ENCODE peak calls at places on chromosomes 3 and 15, in eight cellular contexts. G is tibial nerve; M is nucleus accumbens; A is iPS-NIHi11; T is posterior cingulate gyrus; N is AG04450; D is T follicular helper cell; I is central memory CD4-positive, alpha-beta T cell. Q is an unnamed sample.

GRCh38 chr15:47688573-47689086 is 28.7 kb upstream of the SEMA6D start:
- DNase-seq in A (no peak), M (no peak), T (no peak), I (no peak), N (peak; percentile 21), D (no peak), G (no peak), Q (no peak)

GRCh38 chr3:52314495-52314894 is 1.6 kb upstream of the DNAH1 start:
- DNase-seq in M (no peak), N (no peak), G (no peak), T (no peak), A (no peak), I (no peak), D (no peak), Q (peak; percentile 72)

GRCh38 chr3:52532517-52532837 is 1.2 kb downstream of the NT5DC2 start:
- DNase-seq in A (no peak), M (no peak), N (no peak), I (peak; percentile 12), G (no peak), D (no peak), T (peak; percentile 60), Q (peak; percentile 57)

GRCh38 chr3:18885612-18886011 is 262.7 kb upstream of the KCNH8 start:
- DNase-seq in T (peak; percentile 55), M (no peak), A (no peak), G (no peak), N (no peak), I (no peak), D (no peak), Q (no peak)

GRCh38 chr15:66472176-66472999 is 25.2 kb downstream of the SNAPC5 start:
- DNase-seq in I (peak; percentile 72), D (peak; percentile 18), A (no peak), N (no peak), G (no peak), M (no peak), T (no peak), Q (no peak)

GRCh38 chr3:48410205-48411040 is 19.5 kb downstream of the PLXNB1 start:
- DNase-seq in G (no peak), A (no peak), M (no peak), D (no peak), N (no peak), I (no peak), T (peak; percentile 37), Q (peak; percentile 32)

GRCh38 chr3:98733778-98734281 is 29.3 kb upstream of the ST3GAL6 start:
- DNase-seq in T (no peak), I (no peak), M (no peak), A (no peak), G (peak; percentile 7), D (no peak), N (no peak), Q (no peak)

GRCh38 chr3:63864008-63864871 is 573 bp downstream of the ATXN7 start:
- DNase-seq in M (peak; percentile 33), D (peak; percentile 20), N (no peak), A (peak; percentile 80), I (peak; percentile 33), T (peak; percentile 69), G (peak; percentile 58), Q (no peak)

GRCh38 chr3:10873415-10873814 is 57.4 kb downstream of the SLC6A11 start:
- DNase-seq in N (no peak), A (no peak), G (no peak), M (no peak), T (no peak), D (no peak), I (no peak), Q (no peak)

GRCh38 chr15:63122002-63122893 is 587 bp downstream of the LACTB start:
- DNase-seq in M (peak; percentile 42), I (peak; percentile 66), D (peak; percentile 33), A (peak; percentile 97), T (peak; percentile 92), G (peak; percentile 67), N (no peak), Q (peak; percentile 98)

GRCh38 chr3:195020921-195021320 is 250.0 kb downstream of the XXYLT1 start:
- DNase-seq in D (no peak), M (no peak), N (no peak), T (no peak), G (no peak), I (no peak), A (no peak), Q (no peak)

GRCh38 chr3:171775943-171776342 is 34.3 kb downstream of the PLD1 start:
- DNase-seq in G (no peak), M (no peak), N (no peak), T (no peak), I (no peak), D (no peak), A (no peak), Q (no peak)

GRCh38 chr3:61719278-61719977 is 158.1 kb downstream of the PTPRG start:
- DNase-seq in I (no peak), D (no peak), M (no peak), G (no peak), T (no peak), A (no peak), N (no peak), Q (no peak)

GRCh38 chr3:171168086-171168485 is 141.6 kb upstream of the SLC2A2 start:
- DNase-seq in T (no peak), D (no peak), M (no peak), I (no peak), A (peak; percentile 58), N (no peak), G (no peak), Q (no peak)

GRCh38 chr15:27097506-27097905 is 126.5 kb downstream of the GABRG3 start:
- DNase-seq in T (no peak), M (no peak), I (no peak), A (peak; percentile 32), G (no peak), D (no peak), N (no peak), Q (no peak)

GRCh38 chr3:108820586-108820985 is 2.0 kb upstream of the TRAT1 start:
- DNase-seq in I (no peak), D (no peak), N (no peak), A (no peak), G (no peak), M (no peak), T (no peak), Q (no peak)

GRCh38 chr3:110568246-110568645 is 503.4 kb upstream of the NECTIN3 start:
- DNase-seq in I (no peak), D (no peak), T (no peak), A (no peak), M (no peak), N (peak; percentile 49), G (no peak), Q (no peak)

GRCh38 chr3:42752961-42753360 is 20.1 kb downstream of the CCDC13 start:
- DNase-seq in G (no peak), I (no peak), A (no peak), T (no peak), N (no peak), M (no peak), D (no peak), Q (no peak)

GRCh38 chr3:164620423-164620822 is 457.9 kb downstream of the SI start:
- DNase-seq in A (no peak), G (no peak), T (no peak), N (no peak), M (no peak), D (no peak), I (no peak), Q (no peak)

GRCh38 chr3:57892423-57892822 is 115.8 kb upstream of the FLNB start:
- DNase-seq in D (no peak), M (no peak), N (no peak), G (no peak), A (no peak), T (no peak), I (no peak), Q (no peak)

GRCh38 chr3:114756506-114757279 is 390.4 kb downstream of the ZBTB20 start:
- DNase-seq in T (no peak), M (no peak), N (no peak), I (no peak), D (no peak), G (peak; percentile 15), A (no peak), Q (no peak)

GRCh38 chr3:100966049-100966471 is 27.2 kb downstream of the ABI3BP start:
- DNase-seq in I (no peak), D (no peak), M (no peak), N (peak; percentile 57), T (no peak), A (no peak), G (no peak), Q (no peak)

GRCh38 chr15:66564136-66565041 is 1.4 kb downstream of the LCTL start:
- DNase-seq in I (no peak), T (no peak), D (no peak), N (no peak), G (no peak), M (no peak), A (no peak), Q (no peak)

GRCh38 chr3:85304360-85304964 is 345.7 kb downstream of the CADM2 start:
- DNase-seq in A (no peak), D (no peak), T (no peak), I (no peak), M (no peak), G (no peak), N (no peak), Q (no peak)

GRCh38 chr15:99105516-99106341 is 849 bp downstream of the SYNM start:
- DNase-seq in A (peak; percentile 78), T (peak; percentile 92), M (peak; percentile 46), I (peak; percentile 15), G (no peak), D (peak; percentile 9), N (no peak), Q (no peak)

GRCh38 chr3:41204369-41204768 is 5.1 kb downstream of the CTNNB1 start:
- DNase-seq in I (no peak), D (no peak), M (no peak), G (no peak), A (no peak), N (no peak), T (no peak), Q (no peak)